ENCODE peak calls at places on chromosomes 5 and 9, in ten cellular contexts. One of them, this sample, is unnamed.

GRCh38 chr5:179795049-179795862 is 1.5 kb downstream of the LTC4S start:
- DNase-seq in CD4-positive, alpha-beta T cell: no peak
- DNase-seq in GM20000: peak; percentile 45
- DNase-seq in uterus: no peak
- DNase-seq in cardiac fibroblast: no peak
- DNase-seq in A549: no peak
- DNase-seq in lower lobe of right lung: peak; percentile 65
- DNase-seq in neural progenitor cell: peak; percentile 54
- DNase-seq in PC-3: peak; percentile 47
- DNase-seq in WERI-Rb-1: peak; percentile 68
- DNase-seq in this sample: no peak

GRCh38 chr9:97633859-97634485 is 351 bp downstream of the NCBP1 start:
- DNase-seq in CD4-positive, alpha-beta T cell: peak; percentile 13
- DNase-seq in GM20000: no peak
- DNase-seq in uterus: no peak
- DNase-seq in cardiac fibroblast: no peak
- DNase-seq in A549: peak; percentile 16
- DNase-seq in lower lobe of right lung: no peak
- DNase-seq in neural progenitor cell: no peak
- DNase-seq in PC-3: peak; percentile 6
- DNase-seq in WERI-Rb-1: no peak
- DNase-seq in this sample: no peak

GRCh38 chr9:6696178-6696577 is 50.6 kb upstream of the GLDC start:
- DNase-seq in CD4-positive, alpha-beta T cell: no peak
- DNase-seq in GM20000: no peak
- DNase-seq in uterus: no peak
- DNase-seq in cardiac fibroblast: no peak
- DNase-seq in A549: no peak
- DNase-seq in lower lobe of right lung: no peak
- DNase-seq in neural progenitor cell: no peak
- DNase-seq in PC-3: no peak
- DNase-seq in WERI-Rb-1: no peak
- DNase-seq in this sample: no peak

GRCh38 chr5:9835121-9835770 is 205.1 kb upstream of the TAS2R1 start:
- DNase-seq in CD4-positive, alpha-beta T cell: no peak
- DNase-seq in GM20000: no peak
- DNase-seq in uterus: no peak
- DNase-seq in cardiac fibroblast: no peak
- DNase-seq in A549: no peak
- DNase-seq in lower lobe of right lung: no peak
- DNase-seq in neural progenitor cell: peak; percentile 68
- DNase-seq in PC-3: no peak
- DNase-seq in WERI-Rb-1: peak; percentile 25
- DNase-seq in this sample: no peak

GRCh38 chr5:180495292-180495691 is 1.1 kb downstream of the CNOT6 start:
- DNase-seq in CD4-positive, alpha-beta T cell: no peak
- DNase-seq in GM20000: no peak
- DNase-seq in uterus: no peak
- DNase-seq in cardiac fibroblast: no peak
- DNase-seq in A549: no peak
- DNase-seq in lower lobe of right lung: no peak
- DNase-seq in neural progenitor cell: peak; percentile 25
- DNase-seq in PC-3: no peak
- DNase-seq in WERI-Rb-1: no peak
- DNase-seq in this sample: no peak

GRCh38 chr9:130995399-130995941 is 13.5 kb upstream of the LAMC3 start:
- DNase-seq in CD4-positive, alpha-beta T cell: no peak
- DNase-seq in GM20000: no peak
- DNase-seq in uterus: no peak
- DNase-seq in cardiac fibroblast: peak; percentile 67
- DNase-seq in A549: peak; percentile 49
- DNase-seq in lower lobe of right lung: peak; percentile 66
- DNase-seq in neural progenitor cell: peak; percentile 58
- DNase-seq in PC-3: peak; percentile 28
- DNase-seq in WERI-Rb-1: no peak
- DNase-seq in this sample: no peak

GRCh38 chr5:129631946-129632345 is 115.9 kb upstream of the MINAR2 start:
- DNase-seq in CD4-positive, alpha-beta T cell: no peak
- DNase-seq in GM20000: no peak
- DNase-seq in uterus: no peak
- DNase-seq in cardiac fibroblast: peak; percentile 13
- DNase-seq in A549: no peak
- DNase-seq in lower lobe of right lung: no peak
- DNase-seq in neural progenitor cell: no peak
- DNase-seq in PC-3: no peak
- DNase-seq in WERI-Rb-1: no peak
- DNase-seq in this sample: no peak

GRCh38 chr9:15642369-15642962 is 89.6 kb downstream of the CCDC171 start:
- DNase-seq in CD4-positive, alpha-beta T cell: no peak
- DNase-seq in GM20000: peak; percentile 39
- DNase-seq in uterus: no peak
- DNase-seq in cardiac fibroblast: peak; percentile 73
- DNase-seq in A549: peak; percentile 26
- DNase-seq in lower lobe of right lung: no peak
- DNase-seq in neural progenitor cell: peak; percentile 45
- DNase-seq in PC-3: peak; percentile 46
- DNase-seq in WERI-Rb-1: no peak
- DNase-seq in this sample: no peak

GRCh38 chr9:21871256-21871975 is 69.0 kb downstream of the MTAP start:
- DNase-seq in CD4-positive, alpha-beta T cell: no peak
- DNase-seq in GM20000: no peak
- DNase-seq in uterus: no peak
- DNase-seq in cardiac fibroblast: no peak
- DNase-seq in A549: no peak
- DNase-seq in lower lobe of right lung: no peak
- DNase-seq in neural progenitor cell: no peak
- DNase-seq in PC-3: peak; percentile 46
- DNase-seq in WERI-Rb-1: no peak
- DNase-seq in this sample: no peak

GRCh38 chr9:130627051-130627450 is 37.3 kb upstream of the PRDM12 start:
- DNase-seq in CD4-positive, alpha-beta T cell: no peak
- DNase-seq in GM20000: no peak
- DNase-seq in uterus: no peak
- DNase-seq in cardiac fibroblast: no peak
- DNase-seq in A549: no peak
- DNase-seq in lower lobe of right lung: no peak
- DNase-seq in neural progenitor cell: no peak
- DNase-seq in PC-3: no peak
- DNase-seq in WERI-Rb-1: no peak
- DNase-seq in this sample: no peak

GRCh38 chr9:100111235-100111634 is 12.2 kb downstream of the INVS start:
- DNase-seq in CD4-positive, alpha-beta T cell: no peak
- DNase-seq in GM20000: no peak
- DNase-seq in uterus: peak; percentile 82
- DNase-seq in cardiac fibroblast: peak; percentile 98
- DNase-seq in A549: no peak
- DNase-seq in lower lobe of right lung: peak; percentile 70
- DNase-seq in neural progenitor cell: no peak
- DNase-seq in PC-3: peak; percentile 58
- DNase-seq in WERI-Rb-1: no peak
- DNase-seq in this sample: no peak

GRCh38 chr5:86837610-86838009 is 219.9 kb downstream of the COX7C start:
- DNase-seq in CD4-positive, alpha-beta T cell: no peak
- DNase-seq in GM20000: no peak
- DNase-seq in uterus: no peak
- DNase-seq in cardiac fibroblast: no peak
- DNase-seq in A549: no peak
- DNase-seq in lower lobe of right lung: no peak
- DNase-seq in neural progenitor cell: no peak
- DNase-seq in PC-3: peak; percentile 77
- DNase-seq in WERI-Rb-1: no peak
- DNase-seq in this sample: no peak

GRCh38 chr5:39691993-39692392 is 267.2 kb upstream of the DAB2 start:
- DNase-seq in CD4-positive, alpha-beta T cell: no peak
- DNase-seq in GM20000: no peak
- DNase-seq in uterus: no peak
- DNase-seq in cardiac fibroblast: no peak
- DNase-seq in A549: no peak
- DNase-seq in lower lobe of right lung: no peak
- DNase-seq in neural progenitor cell: no peak
- DNase-seq in PC-3: peak; percentile 70
- DNase-seq in WERI-Rb-1: no peak
- DNase-seq in this sample: no peak
- TF ChIP-seq CTCF in CD4-positive, alpha-beta T cell: no peak
- TF ChIP-seq CTCF in GM20000: no peak
- TF ChIP-seq CTCF in uterus: no peak
- TF ChIP-seq CTCF in cardiac fibroblast: peak; percentile 34
- TF ChIP-seq CTCF in A549: peak; percentile 17
- TF ChIP-seq CTCF in lower lobe of right lung: no peak
- TF ChIP-seq CTCF in neural progenitor cell: peak; percentile 36
- TF ChIP-seq CTCF in PC-3: peak; percentile 80
- TF ChIP-seq CTCF in WERI-Rb-1: peak; percentile 34
- TF ChIP-seq CTCF in this sample: no peak

DNA sequence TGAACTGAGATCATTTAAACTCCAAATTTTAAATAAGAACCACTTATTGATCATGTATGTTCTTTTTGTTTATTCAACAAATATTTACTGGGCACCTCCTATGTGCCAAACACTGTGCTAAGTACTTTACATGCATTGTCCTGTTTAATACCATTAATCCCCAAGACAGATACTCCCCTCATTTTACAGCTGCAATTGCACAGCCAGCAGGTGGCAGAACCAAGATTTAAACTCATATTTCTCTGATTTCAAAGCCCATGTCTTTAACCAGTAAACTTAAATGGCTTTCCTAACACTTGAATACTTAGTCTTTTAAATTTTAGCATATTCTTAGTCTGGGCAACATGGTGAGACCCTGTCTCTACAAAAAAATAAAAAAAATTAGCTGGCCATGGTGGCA is 43.4 kb upstream of the KIAA1958 start:
- DNase-seq in CD4-positive, alpha-beta T cell: peak; percentile 27
- DNase-seq in GM20000: peak; percentile 8
- DNase-seq in uterus: no peak
- DNase-seq in cardiac fibroblast: peak; percentile 28
- DNase-seq in A549: no peak
- DNase-seq in lower lobe of right lung: no peak
- DNase-seq in neural progenitor cell: peak; percentile 4
- DNase-seq in PC-3: peak; percentile 18
- DNase-seq in WERI-Rb-1: peak; percentile 26
- DNase-seq in this sample: no peak
- TF ChIP-seq CTCF in CD4-positive, alpha-beta T cell: peak; percentile 47
- TF ChIP-seq CTCF in GM20000: peak; percentile 39
- TF ChIP-seq CTCF in uterus: no peak
- TF ChIP-seq CTCF in cardiac fibroblast: peak; percentile 49
- TF ChIP-seq CTCF in A549: peak; percentile 53
- TF ChIP-seq CTCF in lower lobe of right lung: peak; percentile 44
- TF ChIP-seq CTCF in neural progenitor cell: peak; percentile 43
- TF ChIP-seq CTCF in PC-3: peak; percentile 61
- TF ChIP-seq CTCF in WERI-Rb-1: peak; percentile 41
- TF ChIP-seq CTCF in this sample: peak; percentile 61

DNA sequence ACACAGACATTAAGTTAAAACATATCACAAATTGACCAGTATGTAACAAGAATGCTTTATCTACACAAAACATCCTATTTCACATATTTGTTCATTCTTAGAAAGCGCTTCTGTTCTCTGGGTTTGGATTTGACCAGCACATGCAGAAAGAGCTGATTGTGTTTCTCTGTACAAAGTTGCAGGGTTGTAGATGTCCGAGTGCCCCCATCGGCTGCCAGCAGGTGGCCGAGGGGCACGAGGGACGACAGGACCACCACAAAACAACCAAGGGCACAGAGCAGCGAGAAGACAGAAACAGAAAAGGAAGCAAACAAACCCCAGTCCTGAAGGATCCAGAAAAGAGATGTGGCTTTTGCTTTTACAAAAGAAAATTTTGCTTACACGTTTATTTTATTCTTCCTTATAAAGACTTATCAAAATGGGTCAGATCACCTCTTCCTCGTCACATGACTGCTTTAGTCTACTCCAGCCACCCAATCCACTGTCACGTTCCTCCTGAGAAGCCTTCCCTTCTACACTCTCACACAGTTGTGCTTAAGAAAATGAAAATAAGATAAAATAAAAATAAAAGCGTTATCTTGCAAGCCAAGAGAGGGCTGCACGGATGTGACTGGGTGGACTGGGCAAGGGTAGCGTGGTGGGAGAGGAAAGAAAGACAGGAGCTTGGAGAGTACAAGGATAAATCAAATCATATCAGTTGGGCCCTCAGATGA is 9.5 kb downstream of the OTP start:
- DNase-seq in CD4-positive, alpha-beta T cell: no peak
- DNase-seq in GM20000: no peak
- DNase-seq in uterus: no peak
- DNase-seq in cardiac fibroblast: no peak
- DNase-seq in A549: no peak
- DNase-seq in lower lobe of right lung: no peak
- DNase-seq in neural progenitor cell: peak; percentile 36
- DNase-seq in PC-3: no peak
- DNase-seq in WERI-Rb-1: no peak
- DNase-seq in this sample: no peak
- TF ChIP-seq CTCF in CD4-positive, alpha-beta T cell: no peak
- TF ChIP-seq CTCF in GM20000: no peak
- TF ChIP-seq CTCF in uterus: no peak
- TF ChIP-seq CTCF in cardiac fibroblast: no peak
- TF ChIP-seq CTCF in A549: no peak
- TF ChIP-seq CTCF in lower lobe of right lung: no peak
- TF ChIP-seq CTCF in neural progenitor cell: peak; percentile 31
- TF ChIP-seq CTCF in PC-3: no peak
- TF ChIP-seq CTCF in WERI-Rb-1: peak; percentile 18
- TF ChIP-seq CTCF in this sample: no peak

DNA sequence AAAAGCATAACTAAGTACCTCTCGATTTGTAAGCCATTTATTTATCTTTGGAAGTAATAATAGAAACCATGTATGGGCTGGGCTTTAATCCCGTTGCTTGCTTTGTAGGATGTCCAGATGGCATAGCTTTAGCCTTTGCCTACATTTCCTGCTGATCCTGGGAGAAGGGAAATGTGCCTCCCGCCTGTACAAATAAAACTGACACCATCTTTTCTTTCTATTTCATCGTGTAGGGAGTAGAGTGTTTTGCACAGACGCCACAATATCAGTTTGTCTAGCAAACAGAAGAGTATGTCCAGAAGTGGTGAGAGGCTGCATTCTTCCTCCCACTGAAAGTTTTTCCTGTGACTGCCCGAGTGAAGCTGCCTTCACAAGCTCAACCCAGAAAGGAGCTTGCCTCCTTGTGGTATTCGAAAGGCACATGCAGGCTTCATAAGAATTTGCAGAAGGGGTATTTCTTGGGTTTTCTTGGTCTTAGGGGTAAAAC is 24.7 kb upstream of the TJP2 start:
- DNase-seq in CD4-positive, alpha-beta T cell: no peak
- DNase-seq in GM20000: no peak
- DNase-seq in uterus: no peak
- DNase-seq in cardiac fibroblast: peak; percentile 89
- DNase-seq in A549: no peak
- DNase-seq in lower lobe of right lung: no peak
- DNase-seq in neural progenitor cell: peak; percentile 30
- DNase-seq in PC-3: no peak
- DNase-seq in WERI-Rb-1: peak; percentile 53
- DNase-seq in this sample: no peak
- TF ChIP-seq CTCF in CD4-positive, alpha-beta T cell: no peak
- TF ChIP-seq CTCF in GM20000: no peak
- TF ChIP-seq CTCF in uterus: peak; percentile 26
- TF ChIP-seq CTCF in cardiac fibroblast: peak; percentile 48
- TF ChIP-seq CTCF in A549: no peak
- TF ChIP-seq CTCF in lower lobe of right lung: peak; percentile 21
- TF ChIP-seq CTCF in neural progenitor cell: no peak
- TF ChIP-seq CTCF in PC-3: no peak
- TF ChIP-seq CTCF in WERI-Rb-1: peak; percentile 33
- TF ChIP-seq CTCF in this sample: no peak

GRCh38 chr9:89808076-89808701 is 203.4 kb downstream of the GADD45G start:
- DNase-seq in CD4-positive, alpha-beta T cell: no peak
- DNase-seq in GM20000: peak; percentile 24
- DNase-seq in uterus: no peak
- DNase-seq in cardiac fibroblast: no peak
- DNase-seq in A549: no peak
- DNase-seq in lower lobe of right lung: peak; percentile 31
- DNase-seq in neural progenitor cell: no peak
- DNase-seq in PC-3: no peak
- DNase-seq in WERI-Rb-1: peak; percentile 36
- DNase-seq in this sample: no peak
- TF ChIP-seq CTCF in CD4-positive, alpha-beta T cell: no peak
- TF ChIP-seq CTCF in GM20000: no peak
- TF ChIP-seq CTCF in uterus: no peak
- TF ChIP-seq CTCF in cardiac fibroblast: no peak
- TF ChIP-seq CTCF in A549: no peak
- TF ChIP-seq CTCF in lower lobe of right lung: no peak
- TF ChIP-seq CTCF in neural progenitor cell: peak; percentile 27
- TF ChIP-seq CTCF in PC-3: no peak
- TF ChIP-seq CTCF in WERI-Rb-1: peak; percentile 36
- TF ChIP-seq CTCF in this sample: no peak

This sample was measured in D721Med.